ENCODE peak calls at places on chromosomes 4 and X, in four cellular contexts. C is K562, Q is H1, P is GM12878. W is an unnamed sample.

GRCh38 chrX:120200851-120201250 is 42.4 kb downstream of the RHOXF2 start:
- DNase-seq in Q (no peak), C (no peak), P (no peak), W (no peak)

GRCh38 chr4:85707591-85707990 is 232.6 kb downstream of the ARHGAP24 start:
- DNase-seq in C (no peak), Q (no peak), P (peak), W (no peak)

GRCh38 chr4:137267024-137267423 is 265.3 kb downstream of the PCDH18 start:
- DNase-seq in C (no peak), Q (no peak), P (no peak), W (no peak)

GRCh38 chr4:16027626-16028025 is 56.2 kb downstream of the PROM1 start:
- DNase-seq in P (no peak), C (no peak), Q (no peak), W (no peak)

GRCh38 chr4:74317616-74318256 is 9.5 kb downstream of the EPGN start:
- DNase-seq in Q (no peak), P (no peak), C (no peak), W (no peak)

GRCh38 chrX:43139645-43140044 is 361.7 kb upstream of the PPP1R2C start:
- DNase-seq in C (no peak), P (no peak), Q (no peak), W (no peak)

GRCh38 chrX:63750846-63751245 is 34.2 kb downstream of the ARHGEF9 start:
- DNase-seq in C (no peak), Q (no peak), P (no peak), W (no peak)

GRCh38 chr4:148926861-148927260 is 484.6 kb upstream of the NR3C2 start:
- DNase-seq in Q (no peak), P (no peak), C (no peak), W (no peak)

GRCh38 chr4:77800483-77801259 is 18.5 kb downstream of the CNOT6L start:
- DNase-seq in C (no peak), Q (no peak), P (no peak), W (no peak)

GRCh38 chr4:76850010-76850441 is 47.9 kb downstream of the SOWAHB start:
- DNase-seq in Q (no peak), C (no peak), P (no peak), W (peak)

GRCh38 chr4:140359571-140360427 is 13.6 kb upstream of the SCOC start:
- DNase-seq in Q (peak), P (no peak), C (peak), W (peak)

GRCh38 chrX:137574102-137574783 is 8.3 kb downstream of the ZIC3 start:
- DNase-seq in Q (peak), P (no peak), C (no peak), W (no peak)

GRCh38 chrX:43349363-43349762 is 306.7 kb upstream of the MAOA start:
- DNase-seq in C (peak), Q (peak), P (peak), W (peak)

GRCh38 chr4:6688879-6689505 is 4.7 kb upstream of the S100P start:
- DNase-seq in Q (peak), C (peak), P (no peak), W (peak)

GRCh38 chr4:138344851-138345250 is 102.7 kb upstream of the SLC7A11 start:
- DNase-seq in C (no peak), P (no peak), Q (no peak), W (no peak)

GRCh38 chr4:100635899-100636298 is 118.1 kb upstream of the EMCN start:
- DNase-seq in Q (no peak), P (no peak), C (no peak), W (no peak)
- TF ChIP-seq ZNF274 in Q (no peak), P (no peak), C (no peak), W (no peak)

GRCh38 chr4:121189811-121190210 is 25.7 kb upstream of the TNIP3 start:
- DNase-seq in Q (no peak), P (peak), C (no peak), W (no peak)

GRCh38 chr4:121191351-121191750 is 27.2 kb upstream of the TNIP3 start:
- DNase-seq in C (no peak), Q (no peak), P (no peak), W (no peak)

GRCh38 chr4:121190389-121190788 is 26.3 kb upstream of the TNIP3 start:
- DNase-seq in Q (no peak), P (no peak), C (no peak), W (no peak)

GRCh38 chr4:121192013-121192412 is 27.9 kb upstream of the TNIP3 start:
- DNase-seq in P (no peak), Q (no peak), C (no peak), W (no peak)

DNA sequence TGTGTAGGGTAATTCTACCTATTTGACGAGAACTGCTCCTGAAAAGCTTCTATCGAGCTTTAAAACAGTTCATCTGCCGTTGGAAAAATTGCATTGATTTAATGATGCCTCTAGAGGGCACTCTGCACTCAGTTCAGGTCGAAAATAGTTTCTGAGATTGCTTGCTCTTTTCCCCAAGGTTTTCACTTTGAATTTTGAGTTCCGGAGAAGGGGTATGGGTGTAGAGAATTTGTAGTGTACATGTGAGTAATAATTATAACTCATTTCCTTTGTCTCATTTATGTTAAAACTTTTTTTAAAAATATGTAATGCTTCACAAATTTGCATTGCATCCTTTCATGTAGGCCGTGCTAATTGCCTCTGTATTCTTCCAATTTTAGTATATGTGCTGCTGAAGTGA is 28.4 kb upstream of the TNIP3 start:
- DNase-seq in C (no peak), P (peak), Q (no peak), W (peak)
- TF ChIP-seq TAF1 in C (no peak), P (no peak), Q (no peak), W (no peak)

GRCh38 chr4:163554870-163555465 is 60.5 kb downstream of the TMA16 start:
- DNase-seq in C (no peak), P (no peak), Q (no peak), W (no peak)

GRCh38 chr4:163558539-163559044 is 64.1 kb downstream of the TMA16 start:
- DNase-seq in Q (no peak), C (no peak), P (no peak), W (no peak)

GRCh38 chr4:163553146-163553545 is 58.7 kb downstream of the TMA16 start:
- DNase-seq in C (no peak), Q (no peak), P (no peak), W (no peak)

GRCh38 chr4:163556650-163557391 is 62.3 kb downstream of the TMA16 start:
- DNase-seq in Q (no peak), P (no peak), C (no peak), W (no peak)

DNA sequence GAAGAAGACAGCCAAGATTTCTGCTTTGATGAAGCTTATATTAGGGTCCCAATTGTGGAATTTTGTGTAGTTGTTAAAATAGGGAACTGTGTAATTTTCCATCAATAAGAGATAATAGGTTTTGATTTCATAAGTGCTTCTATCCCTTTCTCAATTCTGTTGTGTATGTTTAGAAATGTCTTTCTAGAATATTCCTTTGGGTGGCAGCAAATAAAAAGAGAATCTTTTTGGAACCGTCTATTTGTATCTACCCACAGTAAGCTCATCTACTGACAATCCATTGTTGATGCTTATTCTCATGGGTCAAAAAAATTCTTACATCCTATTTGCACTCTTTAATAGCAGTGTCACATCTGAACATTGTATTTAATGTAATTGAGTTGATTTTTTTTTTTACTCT is 61.7 kb downstream of the TMA16 start:
- DNase-seq in P (no peak), C (no peak), Q (no peak), W (no peak)
- TF ChIP-seq ZNF274 in P (no peak), C (no peak), Q (no peak), W (no peak)

GRCh38 chr4:176838611-176839411 is 46.1 kb upstream of the VEGFC start:
- DNase-seq in C (no peak), Q (no peak), P (no peak), W (no peak)
- TF ChIP-seq TAF1 in C (no peak), Q (no peak), P (no peak), W (no peak)

GRCh38 chrX:65705439-65705838 is 38.0 kb downstream of the MSN start:
- DNase-seq in P (no peak), Q (no peak), C (no peak), W (no peak)

GRCh38 chrX:65707153-65707552 is 39.7 kb downstream of the MSN start:
- DNase-seq in Q (no peak), P (no peak), C (no peak), W (no peak)

GRCh38 chrX:65712005-65712861 is 44.8 kb downstream of the MSN start:
- DNase-seq in P (no peak), C (no peak), Q (no peak), W (no peak)

GRCh38 chrX:65702956-65703355 is 35.5 kb downstream of the MSN start:
- DNase-seq in Q (no peak), P (no peak), C (no peak), W (no peak)

DNA sequence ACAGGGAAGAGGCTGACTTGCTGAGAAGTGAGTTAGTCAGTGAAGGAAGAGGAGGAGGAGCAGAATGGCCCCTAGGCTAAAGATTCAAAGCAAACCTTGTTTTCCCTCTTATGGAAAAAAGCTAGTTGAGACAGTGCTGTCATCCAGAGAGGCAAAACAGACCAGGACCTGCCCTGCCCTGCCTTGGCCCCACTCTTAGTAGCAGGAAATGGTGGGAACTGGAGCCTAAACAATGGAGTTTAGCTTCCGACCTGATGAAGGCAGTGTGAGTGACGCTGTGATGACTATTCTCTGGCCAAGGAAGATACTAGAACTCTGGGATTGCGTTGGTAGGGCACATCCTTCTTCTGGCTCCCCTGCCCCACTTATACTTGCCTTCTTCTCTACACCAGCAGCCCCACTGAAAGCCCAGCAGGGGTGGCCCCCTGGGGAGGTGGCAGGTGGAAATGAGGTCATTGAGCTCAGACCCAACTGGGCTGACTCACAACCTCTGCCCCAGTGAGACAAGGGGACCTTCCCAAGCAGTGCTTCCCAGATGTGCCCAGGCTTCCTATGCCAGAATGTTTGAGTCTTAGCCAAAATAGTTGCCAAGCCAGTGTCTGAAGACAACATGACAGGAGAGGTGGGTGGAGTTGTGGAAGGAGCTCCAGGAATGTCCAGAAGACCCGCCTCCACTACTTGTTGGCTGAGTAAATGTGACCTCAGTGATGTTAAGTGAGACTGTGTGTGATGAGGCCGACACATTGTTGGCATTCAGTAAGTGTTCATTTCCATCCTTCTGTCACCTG is 38.8 kb downstream of the MSN start:
- DNase-seq in Q (no peak), P (no peak), C (peak), W (no peak)
- TF ChIP-seq ZNF274 in Q (no peak), P (no peak), C (no peak), W (no peak)

DNA sequence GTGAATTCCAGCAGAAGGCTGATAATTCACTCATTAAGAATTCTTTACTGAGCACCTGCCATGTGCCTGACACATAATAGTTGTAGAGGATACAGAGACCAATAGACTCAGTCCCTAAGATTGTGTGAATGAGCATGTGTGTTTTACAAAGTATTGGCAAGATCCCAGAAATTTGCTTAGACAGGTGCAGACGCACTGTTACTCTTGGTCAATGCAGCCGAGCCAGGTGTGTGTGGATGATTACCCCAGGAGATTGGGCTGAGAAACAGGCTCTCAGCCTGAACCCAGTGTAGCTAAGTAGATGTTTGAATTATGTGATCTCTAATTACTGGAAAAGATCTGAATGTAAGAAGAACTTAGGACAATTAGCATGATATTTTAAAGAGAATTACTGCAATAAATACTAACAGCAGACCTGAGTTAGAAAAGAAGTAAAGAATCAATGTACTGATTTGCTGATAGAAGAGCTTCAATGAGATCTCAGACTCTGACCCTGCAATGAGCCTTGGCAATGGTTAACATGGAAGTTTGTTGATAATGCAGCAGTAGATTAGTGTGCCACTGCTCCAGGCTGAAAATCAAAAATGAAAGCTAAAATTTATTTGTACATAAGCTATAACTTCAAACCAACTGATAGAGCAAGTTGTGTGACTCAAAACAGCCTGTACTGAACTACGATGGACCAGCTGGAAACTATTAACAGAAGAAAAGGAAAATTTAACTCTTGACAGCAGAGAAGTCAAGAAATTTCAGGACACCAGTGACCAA is 32.2 kb upstream of the NDST4 start:
- DNase-seq in P (no peak), C (no peak), Q (no peak), W (no peak)
- TF ChIP-seq TAF1 in P (no peak), C (no peak), Q (no peak), W (no peak)

DNA sequence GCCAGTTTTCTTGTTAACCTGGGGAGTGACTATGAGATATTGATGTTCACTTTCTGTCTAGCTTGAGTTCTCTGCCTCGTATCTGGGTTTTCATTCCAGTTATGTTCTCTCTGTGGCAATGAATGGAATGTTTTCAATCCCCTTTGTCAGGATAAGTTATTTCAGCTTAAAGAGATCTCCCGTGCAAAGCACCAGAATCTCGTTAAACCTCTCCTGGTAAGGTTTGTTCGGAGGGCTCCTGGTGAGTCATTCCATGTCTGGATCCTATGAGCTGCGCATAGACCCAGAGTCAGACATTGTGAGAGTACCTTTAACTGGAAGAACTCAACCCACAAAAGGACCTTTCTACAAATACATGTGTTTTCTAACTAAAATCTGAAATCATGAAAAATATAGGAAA is 51.0 kb downstream of the KDR start:
- DNase-seq in C (no peak), P (no peak), Q (no peak), W (no peak)
- TF ChIP-seq ZNF274 in C (no peak), P (no peak), Q (no peak), W (no peak)

GRCh38 chr4:174118171-174118570 is 165.3 kb downstream of the FBXO8 start:
- DNase-seq in C (no peak), Q (no peak), P (no peak), W (no peak)

GRCh38 chr4:174119818-174120217 is 163.6 kb downstream of the FBXO8 start:
- DNase-seq in C (no peak), P (no peak), Q (no peak), W (no peak)

GRCh38 chr4:174117445-174117844 is 166.0 kb downstream of the FBXO8 start:
- DNase-seq in C (no peak), P (no peak), Q (no peak), W (no peak)

GRCh38 chr4:174120446-174121142 is 162.9 kb downstream of the FBXO8 start:
- DNase-seq in C (peak), P (no peak), Q (no peak), W (peak)

GRCh38 chr4:174119051-174119450 is 164.4 kb downstream of the FBXO8 start:
- DNase-seq in P (no peak), C (no peak), Q (no peak), W (no peak)
- TF ChIP-seq TAF1 in P (no peak), C (no peak), Q (no peak), W (no peak)

W was measured in HepG2.